ENCODE peak calls at places on chromosomes 6 and 20, in nine cellular contexts. M, D, C, J, N, U, E, R and Z are unnamed samples. For H3K4me1, the result is how much of the 10 kb centered on the place peaks cover.

GRCh38 chr6:80356545-80356944 is 250.1 kb downstream of the BCKDHB start:
- DNase-seq in U (no peak), J (no peak), C (no peak), R (no peak), N (no peak), E (no peak), M (no peak), D (no peak), Z (no peak)

GRCh38 chr6:157273756-157274088 is 49.6 kb downstream of the TMEM242 start:
- DNase-seq in R (no peak), E (no peak), C (peak), D (peak), U (peak), N (peak), M (peak), J (no peak), Z (peak)

GRCh38 chr6:107274288-107274687 is 159.0 kb upstream of the BEND3 start:
- DNase-seq in D (no peak), E (no peak), J (no peak), N (no peak), C (no peak), U (no peak), R (no peak), M (no peak), Z (no peak)

GRCh38 chr20:53216856-53217576 is 244.9 kb downstream of the TSHZ2 start:
- DNase-seq in E (peak), R (peak), D (peak), U (peak), C (peak), N (peak), J (peak), M (peak), Z (peak)

GRCh38 chr6:16766043-16766521 is 4.8 kb upstream of the ATXN1 start:
- DNase-seq in C (no peak), E (no peak), U (no peak), N (no peak), J (no peak), D (no peak), R (no peak), M (no peak), Z (no peak)

GRCh38 chr6:115896538-115897129 is 164.1 kb downstream of the FRK start:
- DNase-seq in R (no peak), U (no peak), C (peak), J (peak), N (peak), E (no peak), D (no peak), M (no peak), Z (peak)

GRCh38 chr6:141510803-141511202 is 621.9 kb upstream of the GJE1 start:
- DNase-seq in U (no peak), N (no peak), D (no peak), C (no peak), R (no peak), M (no peak), E (no peak), J (no peak), Z (no peak)

GRCh38 chr20:46945465-46945864 is 50.8 kb downstream of the EYA2 start:
- DNase-seq in U (no peak), J (peak), C (peak), N (no peak), E (no peak), M (no peak), D (no peak), R (no peak), Z (no peak)

GRCh38 chr6:391559-392440 is at the start of gene IRF4:
- DNase-seq in C (peak), R (no peak), D (no peak), U (no peak), J (no peak), M (peak), E (peak), N (no peak), Z (peak)

GRCh38 chr6:139256087-139256486 is 35.7 kb downstream of the TXLNB start:
- DNase-seq in J (peak), U (no peak), R (no peak), N (no peak), M (peak), E (no peak), D (no peak), C (no peak), Z (no peak)

GRCh38 chr20:61109221-61109805 is 142.7 kb upstream of the CDH4 start:
- DNase-seq in U (no peak), D (no peak), N (no peak), C (no peak), J (no peak), E (no peak), R (no peak), M (no peak), Z (no peak)

GRCh38 chr6:63527658-63528514 is 44.4 kb upstream of the LOC128125822 start:
- DNase-seq in D (peak), U (no peak), J (peak), R (peak), N (no peak), E (peak), M (no peak), C (no peak), Z (no peak)

GRCh38 chr20:9884666-9885065 is 45.8 kb upstream of the PAK5 start:
- DNase-seq in E (no peak), R (no peak), M (no peak), J (no peak), D (no peak), C (peak), N (no peak), U (no peak), Z (no peak)

GRCh38 chr20:45873409-45874116 is 7.5 kb upstream of the ZSWIM1 start:
- DNase-seq in R (no peak), D (no peak), M (no peak), N (no peak), C (no peak), J (no peak), E (no peak), U (no peak), Z (no peak)

GRCh38 chr20:33791540-33791939 is 19.6 kb upstream of the CHMP4B start:
- DNase-seq in R (no peak), C (no peak), U (no peak), D (no peak), M (no peak), N (no peak), J (no peak), E (no peak), Z (no peak)

GRCh38 chr6:170253910-170254269 is 37.0 kb downstream of the DLL1 start:
- DNase-seq in N (no peak), R (no peak), C (no peak), D (no peak), U (no peak), M (no peak), E (no peak), J (no peak), Z (no peak)

GRCh38 chr20:19735446-19735845 is 22.6 kb upstream of the RIN2 start:
- DNase-seq in M (peak), J (peak), U (no peak), C (no peak), R (peak), N (peak), E (peak), D (peak), Z (no peak)

GRCh38 chr6:93416575-93417420 is 2.6 kb downstream of the EPHA7 start:
- DNase-seq in C (peak), J (no peak), N (peak), R (peak), M (peak), D (peak), U (no peak), E (peak), Z (no peak)

GRCh38 chr6:151647871-151648639 is 154.2 kb downstream of the CCDC170 start:
- DNase-seq in N (no peak), D (no peak), C (peak), U (no peak), E (no peak), J (no peak), M (peak), R (no peak), Z (no peak)

GRCh38 chr6:10555625-10556309 is 34.6 kb downstream of the GCNT2 start:
- DNase-seq in U (no peak), E (peak), N (peak), D (peak), M (peak), R (peak), J (peak), C (peak), Z (no peak)

GRCh38 chr6:25359191-25359861 is 80.2 kb downstream of the CARMIL1 start:
- DNase-seq in M (no peak), U (no peak), C (peak), J (peak), D (peak), N (no peak), R (no peak), E (peak), Z (no peak)

GRCh38 chr20:45100563-45101245 is at the start of gene KCNS1:
- DNase-seq in R (peak), E (no peak), M (no peak), N (peak), J (no peak), D (peak), U (no peak), C (peak), Z (no peak)

GRCh38 chr6:2594868-2595267 is 155.9 kb downstream of the MYLK4 start:
- DNase-seq in C (no peak), M (no peak), D (no peak), N (no peak), E (no peak), J (no peak), R (no peak), U (no peak), Z (no peak)

GRCh38 chr6:169019727-169020491 is 233.7 kb downstream of the THBS2 start:
- DNase-seq in U (no peak), R (no peak), E (no peak), J (no peak), M (no peak), D (no peak), N (no peak), C (peak), Z (no peak)

GRCh38 chr20:6705106-6705766 is 62.2 kb upstream of the BMP2 start:
- DNase-seq in R (no peak), N (no peak), M (no peak), C (no peak), J (no peak), E (no peak), U (no peak), D (no peak), Z (no peak)

GRCh38 chr20:58875111-58875510 is 22.6 kb downstream of the GNAS start:
- DNase-seq in U (no peak), C (no peak), J (no peak), N (no peak), M (no peak), R (no peak), D (no peak), E (no peak), Z (no peak)

GRCh38 chr20:58875541-58876134 is 23.1 kb downstream of the GNAS start:
- DNase-seq in N (no peak), M (no peak), E (no peak), R (no peak), U (no peak), C (no peak), J (no peak), D (no peak), Z (no peak)

GRCh38 chr20:58876437-58876836 is 23.9 kb downstream of the GNAS start:
- DNase-seq in J (no peak), E (no peak), N (no peak), R (no peak), U (no peak), M (no peak), D (no peak), C (no peak), Z (no peak)

GRCh38 chr20:58871533-58872102 is 19.1 kb downstream of the GNAS start:
- DNase-seq in U (no peak), D (peak), N (no peak), M (no peak), J (no peak), E (no peak), R (no peak), C (no peak), Z (no peak)

GRCh38 chr20:58874469-58874868 is 22.0 kb downstream of the GNAS start:
- DNase-seq in U (no peak), N (no peak), M (no peak), D (no peak), J (no peak), C (no peak), R (no peak), E (no peak), Z (no peak)
- H3K4me1 ChIP-seq in U (under half), N (under half), M (under half), D (under half), J (under half), C (under half), R (under half), E (under half), Z (under half)

DNA sequence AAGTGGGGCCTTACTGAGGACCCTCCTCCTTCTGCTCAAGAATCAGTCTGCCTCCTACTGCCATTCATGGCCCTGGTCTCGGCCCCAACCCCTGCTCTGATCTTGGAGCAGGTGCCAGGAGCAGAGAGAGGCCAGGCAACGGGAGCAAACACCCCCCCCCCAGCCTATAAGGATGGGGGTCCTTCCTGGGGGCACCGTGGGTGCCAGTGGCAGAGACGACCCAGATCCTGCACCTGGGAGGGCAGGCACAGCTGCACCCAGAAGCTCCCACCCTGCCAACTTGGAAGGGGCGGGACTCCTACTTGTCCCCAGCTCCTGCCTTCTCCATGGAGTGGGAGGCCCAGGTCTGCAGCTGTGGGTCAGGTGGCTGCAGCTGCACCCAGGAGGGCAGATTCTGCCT is 183.2 kb downstream of the EYA4 start:
- DNase-seq in J (no peak), C (no peak), E (no peak), U (no peak), D (no peak), M (no peak), N (no peak), R (no peak), Z (no peak)
- H3K4me1 ChIP-seq in J (under half), C (under half), E (under half), U (under half), D (under half), M (under half), N (under half), R (under half), Z (under half)

GRCh38 chr20:49986049-49986448 is 3.3 kb downstream of the SNAI1 start:
- DNase-seq in D (no peak), E (no peak), J (no peak), U (no peak), N (no peak), R (no peak), C (no peak), M (no peak), Z (no peak)

GRCh38 chr20:49985157-49985556 is 2.4 kb downstream of the SNAI1 start:
- DNase-seq in N (no peak), J (no peak), R (no peak), M (no peak), C (no peak), D (no peak), E (no peak), U (no peak), Z (no peak)

GRCh38 chr20:49985617-49986016 is 2.8 kb downstream of the SNAI1 start:
- DNase-seq in U (no peak), R (no peak), C (no peak), M (no peak), J (no peak), N (no peak), D (no peak), E (no peak), Z (no peak)

GRCh38 chr20:49987868-49988690 is 5.3 kb downstream of the SNAI1 start:
- DNase-seq in E (no peak), M (no peak), D (no peak), R (no peak), U (no peak), J (no peak), N (no peak), C (no peak), Z (no peak)

GRCh38 chr20:49987015-49987867 is 4.5 kb downstream of the SNAI1 start:
- DNase-seq in U (no peak), D (no peak), M (no peak), C (no peak), N (no peak), E (no peak), R (no peak), J (no peak), Z (no peak)
- H3K4me1 ChIP-seq in U (under half), D (under half), M (under half), C (half or more), N (half or more), E (under half), R (under half), J (under half), Z (under half)

GRCh38 chr20:48007356-48007755 is 222.1 kb upstream of the SULF2 start:
- DNase-seq in U (no peak), D (no peak), J (no peak), R (no peak), N (no peak), C (no peak), E (no peak), M (no peak), Z (no peak)
- H3K4me1 ChIP-seq in U (under half), D (under half), J (under half), R (under half), N (under half), C (under half), E (under half), M (under half), Z (under half)

GRCh38 chr20:57699395-57699794 is 10.4 kb downstream of the PMEPA1 start:
- DNase-seq in D (no peak), C (no peak), E (no peak), U (no peak), R (no peak), N (no peak), M (no peak), J (no peak), Z (no peak)
- H3K4me1 ChIP-seq in D (under half), C (under half), E (under half), U (under half), R (under half), N (half or more), M (under half), J (under half), Z (under half)

DNA sequence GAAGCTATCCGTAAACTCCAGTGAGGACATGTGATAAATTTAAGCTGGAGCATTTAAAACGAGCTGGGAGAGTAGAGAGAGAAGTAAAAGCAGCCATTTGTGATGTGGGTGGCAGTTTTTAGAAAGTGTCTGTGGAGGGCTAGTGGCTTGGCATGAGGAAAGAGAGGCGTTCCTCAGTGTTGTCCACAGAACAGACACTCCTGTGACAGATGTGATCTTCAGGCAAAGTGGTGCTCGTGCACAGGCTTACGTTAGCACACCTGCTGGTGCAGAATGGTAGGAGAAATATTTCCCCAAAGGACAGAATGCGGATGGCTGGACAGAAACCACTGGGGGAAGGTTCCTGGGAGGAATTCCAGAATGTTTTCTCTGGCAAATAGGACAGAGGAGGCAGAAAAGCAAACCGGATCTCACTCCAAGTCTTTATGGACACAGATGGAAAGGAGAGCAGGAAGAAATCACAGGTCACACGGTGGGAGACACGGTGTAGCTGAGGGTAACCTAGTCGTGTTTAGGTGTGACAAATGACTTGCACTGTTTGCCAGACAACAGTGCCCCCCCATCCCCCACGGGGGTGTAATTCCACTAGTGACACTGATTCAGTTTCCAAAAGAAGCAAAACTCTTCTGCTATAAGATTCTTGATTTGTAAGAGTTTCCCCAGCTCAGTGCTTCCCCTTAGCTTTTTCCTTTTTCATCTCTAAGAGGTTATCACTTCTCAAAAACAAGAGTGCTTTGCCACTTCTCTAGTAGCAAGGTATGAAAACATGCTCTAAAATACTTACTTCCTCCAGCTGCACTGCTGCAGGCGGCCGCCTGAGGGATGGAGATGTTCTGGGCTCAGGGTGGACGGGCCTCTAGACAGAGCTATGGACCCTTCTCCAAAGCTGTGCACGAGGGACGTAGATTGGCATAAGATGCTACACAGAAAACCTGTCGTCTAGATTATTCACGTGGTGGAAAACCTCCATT is 293.2 kb downstream of the QKI start:
- DNase-seq in C (no peak), M (no peak), R (no peak), J (no peak), D (no peak), U (no peak), N (no peak), E (no peak), Z (no peak)
- H3K4me1 ChIP-seq in C (under half), M (under half), R (under half), J (under half), D (under half), U (under half), N (under half), E (half or more), Z (under half)

GRCh38 chr6:138044972-138045371 is 62.2 kb downstream of the PERP start:
- DNase-seq in J (no peak), C (no peak), E (no peak), M (no peak), D (no peak), R (no peak), U (no peak), N (no peak), Z (no peak)
- H3K4me1 ChIP-seq in J (under half), C (under half), E (under half), M (under half), D (under half), R (under half), U (under half), N (under half), Z (under half)

GRCh38 chr6:162229093-162229492 is 498.5 kb downstream of the PRKN start:
- DNase-seq in D (no peak), U (no peak), N (no peak), E (no peak), R (no peak), C (no peak), J (no peak), M (no peak), Z (no peak)

GRCh38 chr6:162234631-162235030 is 492.9 kb downstream of the PRKN start:
- DNase-seq in M (no peak), R (no peak), C (no peak), U (no peak), D (no peak), N (no peak), E (no peak), J (no peak), Z (no peak)

GRCh38 chr6:162226810-162227209 is 500.8 kb downstream of the PRKN start:
- DNase-seq in M (no peak), N (no peak), R (no peak), U (no peak), J (no peak), C (no peak), D (no peak), E (no peak), Z (no peak)

DNA sequence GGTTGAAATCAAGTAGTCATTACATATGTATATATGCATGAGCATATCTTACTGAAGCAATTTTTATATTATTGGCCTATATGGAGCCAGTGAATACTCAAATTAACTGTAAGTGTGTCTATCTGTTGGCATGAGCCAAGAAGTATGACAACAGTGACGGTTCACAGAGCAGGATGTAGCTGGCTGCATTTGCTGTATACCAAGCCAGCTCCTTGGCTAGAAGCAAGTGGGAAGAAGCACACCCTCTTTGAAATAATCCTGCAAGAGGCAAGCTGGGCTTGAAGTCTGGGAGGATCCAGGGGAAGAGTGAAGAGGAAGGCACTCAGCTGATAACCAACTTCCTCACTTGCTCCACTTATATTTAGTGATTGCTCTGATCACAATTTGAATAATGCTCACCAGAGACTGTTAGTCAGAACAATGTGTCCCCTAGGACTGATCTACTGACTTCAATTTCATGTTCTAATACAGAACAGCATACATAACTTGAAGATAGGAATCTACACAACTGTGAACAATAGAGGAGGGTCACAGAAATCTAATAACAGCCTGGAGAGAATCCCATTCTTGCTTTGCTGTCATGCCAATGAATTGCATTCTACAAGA is 497.3 kb downstream of the PRKN start:
- DNase-seq in E (no peak), J (no peak), R (no peak), U (no peak), D (no peak), C (no peak), M (no peak), N (no peak), Z (no peak)
- H3K4me1 ChIP-seq in E (under half), J (under half), R (under half), U (under half), D (under half), C (under half), M (under half), N (under half), Z (under half)